ENCODE peak calls at places on chromosome 17, in eight cellular contexts. G, K, U, O, V, L, I and C are unnamed samples. For H3K4me1 and H3K9me3, the result is how much of the 10 kb centered on the place peaks cover.

GRCh38 chr17:43399839-43400328 is 1.1 kb downstream of the ARL4D start:
- DNase-seq in G (no peak), K (no peak), U (no peak), O (no peak), V (no peak), L (no peak), I (no peak), C (no peak)

GRCh38 chr17:74361613-74362391 is at the start of gene BTBD17:
- DNase-seq in G (peak), K (no peak), U (peak), O (peak), V (peak), L (no peak), I (peak), C (peak)

GRCh38 chr17:32007463-32008298 is 498 bp downstream of the LRRC37B start:
- DNase-seq in G (peak), K (peak), U (peak), O (peak), V (peak), L (peak), I (no peak), C (peak)

GRCh38 chr17:55056530-55056929 is 88.0 kb downstream of the STXBP4 start:
- DNase-seq in G (no peak), K (no peak), U (no peak), O (peak), V (no peak), L (no peak), I (no peak), C (peak)

GRCh38 chr17:17563530-17563929 is 28.0 kb downstream of the PEMT start:
- DNase-seq in G (no peak), K (no peak), U (no peak), O (no peak), V (no peak), L (no peak), I (peak), C (no peak)

GRCh38 chr17:63395075-63395815 is 50.9 kb downstream of the CYB561 start:
- DNase-seq in G (no peak), K (no peak), U (no peak), O (peak), V (no peak), L (no peak), I (no peak), C (no peak)

GRCh38 chr17:67212231-67212630 is 32.8 kb downstream of the HELZ start:
- DNase-seq in G (no peak), K (no peak), U (no peak), O (peak), V (no peak), L (no peak), I (no peak), C (no peak)

GRCh38 chr17:13776027-13776551 is 174.4 kb upstream of the HS3ST3A1 start:
- DNase-seq in G (no peak), K (no peak), U (no peak), O (no peak), V (no peak), L (no peak), I (no peak), C (no peak)

GRCh38 chr17:42819939-42820535 is 4.0 kb downstream of the BECN1 start:
- DNase-seq in G (peak), K (peak), U (peak), O (peak), V (peak), L (peak), I (peak), C (peak)

GRCh38 chr17:43984521-43984920 is 19.9 kb upstream of the NAGS start:
- DNase-seq in G (peak), K (no peak), U (no peak), O (no peak), V (no peak), L (no peak), I (no peak), C (no peak)

GRCh38 chr17:14942511-14943185 is 322.5 kb downstream of the PMP22 start:
- DNase-seq in G (no peak), K (no peak), U (no peak), O (no peak), V (no peak), L (no peak), I (no peak), C (no peak)

DNA sequence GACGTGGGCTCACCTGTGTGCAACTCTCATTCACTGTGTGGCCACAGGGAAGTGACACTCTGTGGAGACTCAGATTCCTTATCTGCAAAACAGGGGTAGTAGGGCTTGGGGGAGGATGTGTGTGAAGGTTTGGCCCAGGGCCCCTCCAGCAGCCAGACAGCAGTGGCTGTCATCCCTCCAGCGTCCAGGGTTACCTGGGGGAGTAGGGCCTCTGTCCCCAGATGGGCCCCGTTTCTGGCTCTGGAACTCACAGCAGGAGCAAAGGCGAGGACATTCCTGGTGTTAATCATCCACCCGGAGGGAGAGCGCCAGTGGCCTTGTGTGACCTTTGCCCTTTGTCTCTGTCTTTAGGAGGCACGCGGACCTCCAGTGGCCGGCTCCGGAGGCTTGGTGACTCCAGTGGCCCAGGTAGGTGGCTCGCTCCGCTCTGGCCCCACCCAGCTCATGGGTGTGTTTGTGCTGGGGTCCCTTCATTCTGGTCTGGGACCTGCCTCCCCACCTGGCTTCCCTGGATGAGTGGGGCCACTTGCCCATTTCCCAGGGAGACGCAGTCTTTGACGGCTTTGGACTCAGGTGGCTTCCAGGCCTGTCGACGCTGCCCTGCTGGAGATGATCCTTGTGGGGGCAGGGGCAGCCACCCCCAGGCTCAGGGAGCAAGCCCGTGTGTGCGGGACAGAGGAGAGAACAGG is 166.2 kb downstream of the SEC14L1 start:
- DNase-seq in G (no peak), K (no peak), U (no peak), O (no peak), V (peak), L (no peak), I (peak), C (peak)
- TF ChIP-seq CTCF in G (no peak), K (no peak), U (no peak), O (no peak), V (no peak), L (no peak), I (no peak), C (no peak)

GRCh38 chr17:38872671-38873385 is 3.0 kb downstream of the LASP1 start:
- DNase-seq in G (no peak), K (no peak), U (no peak), O (no peak), V (peak), L (no peak), I (no peak), C (no peak)
- H3K4me1 ChIP-seq in G (under half), K (half or more), U (half or more), O (under half), V (half or more), L (under half), I (half or more), C (half or more)

GRCh38 chr17:8586766-8587165 is 43.8 kb downstream of the MYH10 start:
- DNase-seq in G (no peak), K (no peak), U (no peak), O (no peak), V (no peak), L (no peak), I (no peak), C (no peak)

GRCh38 chr17:8593276-8593675 is 37.2 kb downstream of the MYH10 start:
- DNase-seq in G (no peak), K (no peak), U (no peak), O (no peak), V (no peak), L (no peak), I (no peak), C (no peak)

GRCh38 chr17:8585911-8586310 is 44.6 kb downstream of the MYH10 start:
- DNase-seq in G (no peak), K (no peak), U (no peak), O (no peak), V (no peak), L (no peak), I (no peak), C (no peak)

GRCh38 chr17:8583954-8584353 is 46.6 kb downstream of the MYH10 start:
- DNase-seq in G (no peak), K (no peak), U (no peak), O (no peak), V (no peak), L (no peak), I (no peak), C (no peak)

GRCh38 chr17:8588877-8589276 is 41.6 kb downstream of the MYH10 start:
- DNase-seq in G (no peak), K (no peak), U (no peak), O (no peak), V (no peak), L (no peak), I (no peak), C (no peak)
- H3K9me3 ChIP-seq in G (under half), K (under half), U (under half), O (under half), V (under half), L (under half), I (under half), C (under half)

GRCh38 chr17:45021607-45022287 is 29.7 kb downstream of the DCAKD start:
- DNase-seq in G (peak), K (peak), U (peak), O (peak), V (peak), L (peak), I (peak), C (peak)
- TF ChIP-seq CTCF in G (peak), K (peak), U (peak), O (peak), V (peak), L (peak), I (peak), C (peak)

GRCh38 chr17:27281438-27281837 is 12.5 kb upstream of the WSB1 start:
- DNase-seq in G (no peak), K (no peak), U (no peak), O (no peak), V (no peak), L (no peak), I (no peak), C (no peak)

GRCh38 chr17:27284811-27285415 is 9.0 kb upstream of the WSB1 start:
- DNase-seq in G (no peak), K (no peak), U (no peak), O (peak), V (no peak), L (no peak), I (no peak), C (no peak)

GRCh38 chr17:27283057-27283456 is 10.9 kb upstream of the WSB1 start:
- DNase-seq in G (no peak), K (no peak), U (no peak), O (no peak), V (no peak), L (no peak), I (no peak), C (no peak)

GRCh38 chr17:27280527-27280926 is 13.4 kb upstream of the WSB1 start:
- DNase-seq in G (no peak), K (no peak), U (no peak), O (no peak), V (no peak), L (no peak), I (no peak), C (no peak)

DNA sequence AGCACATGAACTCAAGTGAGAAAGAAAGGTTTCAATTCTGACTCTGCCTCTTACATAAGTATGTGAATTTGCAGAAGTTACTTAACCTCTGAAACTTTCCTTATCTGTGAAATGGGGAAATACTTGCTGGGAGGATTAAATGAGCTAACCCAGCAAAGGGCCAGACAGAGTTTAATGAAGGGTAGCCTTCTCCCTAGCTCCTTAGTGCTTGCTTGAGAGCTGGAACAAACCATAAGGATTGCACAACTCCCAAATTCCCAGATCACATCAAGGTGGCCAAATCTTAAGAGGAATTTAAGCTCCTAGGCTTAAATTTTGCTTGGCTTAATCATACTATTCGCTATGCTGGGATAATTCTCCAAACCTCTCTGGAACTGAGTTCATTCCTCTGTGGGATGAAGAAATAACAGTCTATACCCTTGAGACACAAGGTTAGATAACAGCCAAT is 11.8 kb upstream of the WSB1 start:
- DNase-seq in G (no peak), K (peak), U (no peak), O (peak), V (no peak), L (peak), I (no peak), C (no peak)
- H3K4me1 ChIP-seq in G (under half), K (under half), U (under half), O (under half), V (under half), L (under half), I (under half), C (under half)